ENCODE peak calls at places on chromosomes 16 and 17, in four cellular contexts. One of them, this sample, is unnamed.

GRCh38 chr17:78369791-78370381 is 8.6 kb upstream of the PGS1 start:
- DNase-seq in GM20000: no peak
- DNase-seq in A172: no peak
- DNase-seq in globus pallidus: no peak
- DNase-seq in this sample: no peak

GRCh38 chr17:72590882-72591499 is 470.2 kb downstream of the SOX9 start:
- DNase-seq in globus pallidus: no peak
- DNase-seq in GM20000: no peak
- DNase-seq in A172: no peak
- DNase-seq in this sample: no peak

GRCh38 chr17:76872221-76872873 is 4.1 kb downstream of the MGAT5B start:
- DNase-seq in GM20000: no peak
- DNase-seq in globus pallidus: no peak
- DNase-seq in A172: peak
- DNase-seq in this sample: no peak

GRCh38 chr16:81468269-81468902 is 23.8 kb downstream of the CMIP start:
- DNase-seq in GM20000: no peak
- DNase-seq in A172: no peak
- DNase-seq in globus pallidus: no peak
- DNase-seq in this sample: no peak

GRCh38 chr16:314351-314750 is 31.4 kb downstream of the PDIA2 start:
- DNase-seq in A172: no peak
- DNase-seq in globus pallidus: no peak
- DNase-seq in GM20000: no peak
- DNase-seq in this sample: no peak

GRCh38 chr17:78759203-78759968 is 22.7 kb downstream of the CYTH1 start:
- DNase-seq in A172: no peak
- DNase-seq in globus pallidus: no peak
- DNase-seq in GM20000: no peak
- DNase-seq in this sample: peak

GRCh38 chr16:81495321-81496234 is 51.0 kb downstream of the CMIP start:
- DNase-seq in GM20000: no peak
- DNase-seq in A172: peak
- DNase-seq in globus pallidus: no peak
- DNase-seq in this sample: no peak

GRCh38 chr17:49249890-49250522 is 19.4 kb upstream of the PHOSPHO1 start:
- DNase-seq in globus pallidus: no peak
- DNase-seq in A172: no peak
- DNase-seq in GM20000: no peak
- DNase-seq in this sample: no peak

GRCh38 chr17:63934391-63935112 is 2.4 kb upstream of the CD79B start:
- DNase-seq in A172: no peak
- DNase-seq in globus pallidus: no peak
- DNase-seq in GM20000: no peak
- DNase-seq in this sample: peak

This sample was measured in germinal center.